ENCODE peak calls at places on chromosome 16, in eight cellular contexts. A is uterus, F is esophagus squamous epithelium, P is spleen, G is Peyer's patch, V is ovary, S is GM12878, I is adrenal gland. W is an unnamed sample.

GRCh38 chr16:73054732-73055481 is 7.0 kb upstream of the ZFHX3 start:
- DNase-seq in A (no peak), S (no peak), P (no peak), V (no peak), G (no peak), F (no peak), I (no peak), W (no peak)

GRCh38 chr16:66042341-66042740 is 324.1 kb upstream of the CDH5 start:
- DNase-seq in A (no peak), F (no peak), V (no peak), I (no peak), S (no peak), P (no peak), G (no peak), W (no peak)

GRCh38 chr16:2035431-2036199 is 8.9 kb downstream of the NHERF2 start:
- DNase-seq in S (no peak), G (no peak), P (no peak), V (peak; percentile 78), F (no peak), A (peak; percentile 66), I (no peak), W (peak; percentile 92)

GRCh38 chr16:68022728-68023537 is at the start of the genes DDX28 and DUS2:
- DNase-seq in I (peak; percentile 88), V (peak; percentile 92), A (peak; percentile 94), P (peak; percentile 98), F (peak; percentile 62), G (peak; percentile 96), S (peak; percentile 83), W (peak; percentile 90)

GRCh38 chr16:27826893-27827289 is 236.6 kb downstream of the GSG1L start:
- DNase-seq in G (no peak), S (no peak), I (no peak), V (no peak), A (no peak), F (no peak), P (no peak), W (no peak)

GRCh38 chr16:5668553-5668952 is 571.0 kb upstream of the EEF2KMT start:
- DNase-seq in I (no peak), P (no peak), F (no peak), S (no peak), G (no peak), A (no peak), V (no peak), W (no peak)

GRCh38 chr16:12199524-12199923 is 223.0 kb downstream of the SNX29 start:
- DNase-seq in I (no peak), V (no peak), A (no peak), P (no peak), G (no peak), S (no peak), F (no peak), W (no peak)

GRCh38 chr16:51757921-51758479 is 606.9 kb upstream of the SALL1 start:
- DNase-seq in V (no peak), F (no peak), A (no peak), G (no peak), S (no peak), P (no peak), I (no peak), W (no peak)

GRCh38 chr16:10868562-10869469 is 8.2 kb upstream of the CIITA start:
- DNase-seq in V (no peak), P (peak; percentile 92), G (no peak), A (no peak), I (no peak), F (peak; percentile 28), S (no peak), W (peak; percentile 62)

GRCh38 chr16:10868089-10868488 is 8.9 kb upstream of the CIITA start:
- DNase-seq in I (no peak), S (no peak), F (no peak), A (no peak), P (peak; percentile 44), V (no peak), G (no peak), W (no peak)

GRCh38 chr16:10870137-10870776 is 6.7 kb upstream of the CIITA start:
- DNase-seq in G (no peak), F (no peak), V (no peak), P (no peak), I (no peak), A (no peak), S (no peak), W (no peak)

GRCh38 chr16:10871157-10871991 is 5.6 kb upstream of the CIITA start:
- DNase-seq in F (no peak), I (peak; percentile 59), A (no peak), P (peak; percentile 88), S (peak; percentile 86), G (peak; percentile 77), V (no peak), W (peak; percentile 56)

DNA sequence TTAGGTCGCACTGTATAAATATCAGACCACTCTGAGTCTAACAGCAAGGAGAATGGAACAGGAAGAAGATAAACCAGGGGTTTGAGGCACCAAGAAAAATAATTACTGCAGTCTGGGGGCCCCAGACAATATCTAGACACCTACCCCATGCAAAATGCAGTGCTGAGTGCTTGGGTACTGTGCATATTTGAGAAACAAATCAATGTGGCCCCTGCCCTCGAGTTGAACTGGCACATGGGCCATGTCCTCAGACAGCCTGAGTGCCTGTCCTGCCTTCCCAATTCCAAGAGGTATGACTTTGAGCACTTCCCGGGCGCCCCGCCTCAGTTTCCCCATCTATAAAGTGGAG is 6.2 kb upstream of the CIITA start:
- DNase-seq in I (no peak), V (no peak), F (no peak), P (no peak), S (no peak), G (no peak), A (no peak), W (no peak)
- TF ChIP-seq POLR2A in I (no peak), V (no peak), F (no peak), P (no peak), S (no peak), G (no peak), A (no peak), W (no peak)

DNA sequence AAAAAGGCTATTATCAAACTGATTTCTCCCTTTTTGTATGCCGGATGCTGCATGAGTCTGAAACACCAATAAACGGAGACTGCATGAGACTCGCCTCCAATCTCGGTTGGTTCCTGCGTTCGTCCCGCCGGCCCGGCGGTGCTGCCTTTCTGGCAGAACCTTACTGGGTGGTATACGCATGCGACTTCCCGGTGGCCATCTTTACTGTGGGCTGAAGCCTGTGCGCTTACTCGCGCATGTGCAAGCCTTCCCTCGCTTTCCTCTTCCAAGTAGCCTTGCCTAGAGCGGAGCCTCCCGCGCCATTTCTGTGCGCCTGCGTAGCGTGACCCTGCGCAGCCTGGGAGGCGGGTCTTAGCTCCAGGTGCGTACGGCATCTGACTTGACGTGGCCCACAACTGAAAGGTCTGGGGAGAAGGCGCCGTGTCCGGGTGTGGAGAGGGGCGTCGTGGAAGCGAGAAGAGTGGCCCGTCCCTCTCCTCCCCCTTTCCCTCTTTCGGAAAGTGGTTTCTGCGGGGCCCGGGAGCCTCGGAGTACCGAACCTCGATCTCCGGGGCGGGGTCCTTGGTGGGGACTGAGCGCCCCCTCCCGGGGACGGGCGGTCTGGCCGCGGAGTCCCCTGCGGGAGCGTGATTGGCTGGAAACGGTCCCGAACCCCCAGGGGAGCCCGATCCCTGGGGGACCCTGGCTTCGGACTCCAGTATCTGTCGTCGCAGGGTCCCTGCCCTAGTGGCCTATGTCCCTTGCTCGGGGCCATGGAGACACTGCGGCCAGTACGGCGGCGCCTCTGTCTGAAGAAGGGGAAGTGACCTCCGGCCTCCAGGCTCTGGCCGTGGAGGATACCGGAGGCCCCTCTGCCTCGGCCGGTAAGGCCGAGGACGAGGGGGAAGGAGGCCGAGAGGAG is at the start of gene PAGR1:
- DNase-seq in V (peak; percentile 99), F (peak; percentile 94), P (peak; percentile 99), I (peak; percentile 99), A (peak; percentile 100), S (peak; percentile 100), G (peak; percentile 98), W (peak; percentile 99)
- H3K4me1 ChIP-seq in V (peaks cover 24% of the 10 kb centered on the region), F (peaks cover 64% of the 10 kb centered on the region), P (peaks cover 93% of the 10 kb centered on the region), I (peaks cover 56% of the 10 kb centered on the region), A (no peaks in the 10 kb centered on the region), S (peaks cover 20% of the 10 kb centered on the region), G (peaks cover 74% of the 10 kb centered on the region), W (peaks cover 6% of the 10 kb centered on the region)

DNA sequence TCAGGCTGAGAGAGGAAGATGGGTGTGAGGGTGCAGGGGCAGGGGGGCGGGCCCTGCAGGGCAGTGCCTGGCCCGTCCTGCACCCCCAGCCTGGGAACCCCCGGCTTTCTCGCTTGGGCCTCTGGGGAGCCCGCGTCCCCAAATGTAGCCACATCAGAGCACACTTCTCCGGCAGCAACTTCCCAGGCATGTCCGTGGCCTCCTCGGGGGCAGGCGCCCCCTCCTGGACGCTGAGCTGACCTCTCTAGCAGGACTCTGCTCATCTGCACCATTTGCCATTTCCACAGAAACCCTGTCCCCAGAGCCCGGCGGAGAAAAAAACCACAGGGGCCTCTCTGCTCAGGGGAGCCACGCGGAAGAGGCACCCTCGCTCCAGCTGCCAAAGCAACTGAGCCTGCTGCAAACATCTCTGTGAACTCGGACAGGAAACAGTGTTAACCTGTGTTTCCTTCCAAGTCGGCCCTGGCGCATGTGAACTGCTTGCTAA is 63.4 kb downstream of the KLHDC4 start:
- DNase-seq in P (peak; percentile 87), S (peak; percentile 33), F (no peak), V (no peak), I (no peak), A (no peak), G (no peak), W (no peak)
- TF ChIP-seq CTCF in P (peak; percentile 54), S (peak; percentile 53), F (peak; percentile 8), V (no peak), I (no peak), A (no peak), G (peak; percentile 9), W (peak; percentile 31)

GRCh38 chr16:50469121-50469743 is 79.0 kb upstream of the NKD1 start:
- DNase-seq in V (no peak), G (no peak), F (no peak), P (no peak), A (no peak), I (no peak), S (no peak), W (no peak)

GRCh38 chr16:50468749-50469078 is 79.5 kb upstream of the NKD1 start:
- DNase-seq in F (no peak), V (no peak), A (no peak), I (no peak), S (no peak), G (no peak), P (no peak), W (no peak)

GRCh38 chr16:50469744-50470301 is 78.4 kb upstream of the NKD1 start:
- DNase-seq in F (no peak), I (no peak), P (no peak), S (no peak), G (no peak), A (no peak), V (no peak), W (no peak)

GRCh38 chr16:50467559-50467942 is 80.6 kb upstream of the NKD1 start:
- DNase-seq in P (no peak), G (no peak), I (no peak), S (no peak), A (no peak), V (no peak), F (no peak), W (no peak)

DNA sequence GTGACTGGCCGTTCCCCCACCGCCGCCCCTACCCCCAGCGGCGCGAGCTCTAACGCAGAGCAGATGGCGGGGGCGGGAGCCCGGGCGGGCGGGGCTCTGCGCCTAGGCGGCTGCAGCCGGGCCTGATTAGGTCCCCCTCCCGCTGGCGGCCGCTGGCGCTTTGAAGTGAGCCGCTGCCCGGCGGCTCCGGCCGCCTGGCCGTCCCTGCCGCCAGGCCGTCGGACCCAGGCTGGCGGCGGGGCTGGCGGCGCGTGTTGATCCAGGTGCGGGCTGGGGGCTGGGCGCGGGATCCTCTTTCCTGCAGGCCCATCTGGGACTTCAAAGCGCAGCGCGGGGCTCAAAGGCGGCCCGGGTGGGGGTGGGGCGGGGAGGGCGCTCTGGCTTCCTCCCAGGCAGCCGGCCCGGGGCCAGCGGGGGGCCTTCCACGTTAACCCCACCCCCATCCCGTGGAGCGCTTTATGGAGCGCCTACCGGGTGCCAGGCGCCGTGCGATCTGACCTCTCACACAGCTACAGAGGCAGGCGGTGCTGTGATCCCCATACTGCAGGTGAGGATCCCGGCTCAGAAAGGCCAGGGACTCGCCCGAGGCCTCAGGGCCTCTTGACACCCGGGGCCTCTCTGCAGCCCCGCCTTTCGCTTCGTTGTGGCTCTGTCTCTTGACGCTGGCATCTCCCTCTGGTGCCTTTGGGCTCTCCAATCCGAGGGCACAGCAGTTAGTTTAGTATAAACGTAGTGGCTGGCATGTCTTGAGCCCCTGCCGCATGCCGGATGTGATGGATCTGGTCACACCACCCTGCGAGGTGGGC is 80.0 kb upstream of the NKD1 start:
- DNase-seq in G (no peak), S (no peak), V (no peak), P (no peak), F (no peak), A (no peak), I (no peak), W (no peak)
- TF ChIP-seq POLR2A in G (no peak), S (no peak), V (no peak), P (no peak), F (no peak), A (no peak), I (no peak), W (no peak)